ENCODE peak calls at places on chromosome 1, in seven cellular contexts. L is HCT116, J is right atrium auricular region, N is RWPE1, T is SK-N-SH, D is gastrocnemius medialis, I is DND-41. M is an unnamed sample.
A peak's percentile ranks its signal among the peaks of the same experiment; 100 is the strongest.

GRCh38 chr1:232764458-232765231 is 40.6 kb upstream of the MAP10 start:
- DNase-seq in L (no peak), J (no peak), N (no peak), T (no peak), D (no peak), I (no peak), M (no peak)

GRCh38 chr1:30778156-30778978 is 20.8 kb upstream of the LAPTM5 start:
- DNase-seq in L (no peak), J (no peak), N (peak; percentile 84), T (peak; percentile 84), D (no peak), I (peak; percentile 45), M (no peak)

GRCh38 chr1:25854554-25854953 is 4.7 kb downstream of the AUNIP start:
- DNase-seq in L (no peak), J (no peak), N (no peak), T (no peak), D (no peak), I (no peak), M (no peak)

GRCh38 chr1:193358419-193358818 is 172.0 kb upstream of the B3GALT2 start:
- DNase-seq in L (no peak), J (no peak), N (no peak), T (no peak), D (no peak), I (no peak), M (no peak)

GRCh38 chr1:10424034-10424433 is 6.2 kb upstream of the CENPS start:
- DNase-seq in L (no peak), J (no peak), N (no peak), T (peak; percentile 44), D (peak; percentile 39), I (no peak), M (no peak)

GRCh38 chr1:196088551-196088950 is 519.7 kb downstream of the KCNT2 start:
- DNase-seq in L (no peak), J (no peak), N (no peak), T (no peak), D (no peak), I (no peak), M (no peak)

GRCh38 chr1:207923561-207923960 is 12.6 kb upstream of the CD34 start:
- DNase-seq in L (no peak), J (no peak), N (no peak), T (no peak), D (no peak), I (no peak), M (peak; percentile 72)

GRCh38 chr1:116710326-116711060 is 43.0 kb upstream of the IGSF3 start:
- DNase-seq in L (no peak), J (no peak), N (no peak), T (no peak), D (no peak), I (no peak), M (no peak)

GRCh38 chr1:89360716-89361115 is 3.1 kb upstream of the GBP6 start:
- DNase-seq in L (no peak), J (no peak), N (no peak), T (no peak), D (no peak), I (no peak), M (no peak)

GRCh38 chr1:59696421-59697115 is 118.2 kb upstream of the HOOK1 start:
- DNase-seq in L (no peak), J (no peak), N (no peak), T (no peak), D (no peak), I (peak; percentile 25), M (no peak)

GRCh38 chr1:195604287-195604686 is 1004.0 kb downstream of the KCNT2 start:
- DNase-seq in L (no peak), J (no peak), N (peak; percentile 69), T (no peak), D (no peak), I (no peak), M (no peak)

GRCh38 chr1:58763214-58763613 is 20.6 kb downstream of the JUN start:
- DNase-seq in L (no peak), J (no peak), N (no peak), T (no peak), D (no peak), I (no peak), M (no peak)

GRCh38 chr1:196609114-196609737 is 986 bp upstream of the KCNT2 start:
- DNase-seq in L (no peak), J (peak; percentile 58), N (no peak), T (peak; percentile 43), D (no peak), I (no peak), M (no peak)

GRCh38 chr1:87402192-87403046 is 73.7 kb downstream of the LMO4 start:
- DNase-seq in L (no peak), J (no peak), N (no peak), T (no peak), D (no peak), I (no peak), M (no peak)

GRCh38 chr1:109438798-109439297 is 12.6 kb upstream of the PSMA5 start:
- DNase-seq in L (peak; percentile 28), J (no peak), N (peak; percentile 20), T (no peak), D (peak; percentile 33), I (no peak), M (no peak)
- H3K27ac ChIP-seq in L (no peak overlapping the region), J (no peak overlapping the region), N (no peak overlapping the region), T (peak overlapping the region; percentile 58), D (peak overlapping the region; percentile 65), I (no peak overlapping the region), M (no peak overlapping the region)

DNA sequence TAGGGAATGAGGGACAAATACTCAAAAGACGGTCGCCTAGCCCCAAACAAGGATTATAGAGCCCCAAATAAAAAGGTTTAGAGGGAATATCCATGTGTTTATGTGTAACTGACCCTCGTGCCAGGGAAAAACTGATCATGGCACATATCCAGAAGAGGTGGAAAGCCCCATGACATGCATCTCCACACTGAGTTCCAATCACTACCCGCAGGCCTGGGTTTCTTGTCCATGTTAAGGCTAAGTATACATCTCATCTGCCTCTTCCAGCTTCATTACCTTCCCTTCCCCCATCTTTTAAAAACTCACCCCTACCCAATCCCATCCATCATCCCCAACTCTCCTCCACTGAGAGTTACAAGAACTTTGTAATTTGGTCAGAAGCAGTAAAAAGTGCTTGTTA is 15.2 kb downstream of the GADD45A start:
- DNase-seq in L (no peak), J (no peak), N (no peak), T (no peak), D (no peak), I (no peak), M (no peak)
- H3K27ac ChIP-seq in L (peak overlapping the region; percentile 82), J (no peak overlapping the region), N (peak overlapping the region; percentile 21), T (no peak overlapping the region), D (no peak overlapping the region), I (no peak overlapping the region), M (no peak overlapping the region)

DNA sequence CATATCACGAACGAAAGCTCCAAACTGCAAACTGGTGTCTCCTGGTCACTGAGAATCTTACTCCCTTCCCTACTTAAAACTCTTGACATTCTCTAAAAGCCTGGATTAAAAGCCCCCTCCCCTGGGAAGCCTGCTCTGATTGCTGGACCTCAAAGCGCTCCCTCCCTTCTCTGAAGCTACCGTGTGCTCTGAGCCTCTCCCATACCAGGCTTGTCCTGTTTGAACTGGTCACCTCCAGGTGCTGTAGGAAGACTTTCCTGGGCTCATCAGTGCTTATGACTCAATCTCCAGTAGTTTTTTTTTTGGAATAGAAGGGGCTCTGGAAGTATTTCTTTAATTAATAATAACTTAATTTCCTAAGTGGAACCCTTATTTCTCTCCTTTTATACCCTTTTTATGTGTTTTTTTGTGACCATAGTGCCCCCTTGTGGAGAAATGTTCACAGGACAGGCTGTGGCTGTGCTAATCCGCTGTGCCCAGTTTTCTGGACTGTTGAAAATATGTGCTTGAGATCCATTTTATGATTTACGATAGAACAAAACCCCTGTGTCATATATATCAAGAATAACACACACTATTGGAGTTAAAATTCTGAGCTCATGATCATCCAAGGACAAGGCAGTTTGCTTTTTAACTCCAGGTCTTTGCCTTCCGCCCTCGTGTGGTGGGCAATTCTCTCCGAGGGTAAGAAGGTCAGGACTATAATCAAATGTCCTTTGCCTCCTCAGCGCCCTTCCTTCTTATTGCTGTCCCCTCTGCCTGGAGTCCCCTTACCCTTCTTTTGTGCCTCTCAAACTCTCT is 16.9 kb downstream of the MTARC1 start:
- DNase-seq in L (no peak), J (peak; percentile 55), N (peak; percentile 51), T (peak; percentile 60), D (no peak), I (peak; percentile 24), M (no peak)
- H3K27ac ChIP-seq in L (no peak overlapping the region), J (no peak overlapping the region), N (no peak overlapping the region), T (no peak overlapping the region), D (no peak overlapping the region), I (no peak overlapping the region), M (peak overlapping the region; percentile 67)

GRCh38 chr1:150009604-150010387 is 730 bp downstream of the OTUD7B start:
- DNase-seq in L (no peak), J (peak; percentile 75), N (peak; percentile 68), T (peak; percentile 38), D (peak; percentile 82), I (no peak), M (no peak)

GRCh38 chr1:150012611-150013010 is 2.1 kb upstream of the OTUD7B start:
- DNase-seq in L (no peak), J (no peak), N (no peak), T (no peak), D (no peak), I (no peak), M (no peak)

GRCh38 chr1:150008699-150009098 is 1.8 kb downstream of the OTUD7B start:
- DNase-seq in L (no peak), J (no peak), N (no peak), T (no peak), D (no peak), I (no peak), M (no peak)

GRCh38 chr1:150006881-150007401 is 3.6 kb downstream of the OTUD7B start:
- DNase-seq in L (no peak), J (no peak), N (no peak), T (no peak), D (no peak), I (no peak), M (no peak)

GRCh38 chr1:150010388-150011115 is at the start of gene OTUD7B:
- DNase-seq in L (peak; percentile 68), J (peak; percentile 81), N (peak; percentile 79), T (peak; percentile 94), D (peak; percentile 91), I (no peak), M (peak; percentile 93)
- H3K27ac ChIP-seq in L (peak within 1 kb of the TSS; percentile 85), J (peak within 1 kb of the TSS; percentile 98), N (peak within 1 kb of the TSS; percentile 96), T (peak within 1 kb of the TSS; percentile 93), D (peak within 1 kb of the TSS; percentile 95), I (no peak within 1 kb of the TSS), M (peak within 1 kb of the TSS; percentile 93)